ENCODE peak calls at places on chromosomes 7 and 10, in nine cellular contexts. E is progenitor cell of endocrine pancreas; H is caudate nucleus; T is GM23338; W is AG08395; R is stimulated activated CD4-positive, alpha-beta T cell treated with anti-CD3 and anti-CD28 coated beads, TNF-alpha, amount 100 ng/mL, for 1 hour; P is uterus; U is activated CD4-positive, CD25-positive, alpha-beta regulatory T cell treated with anti-CD3 and anti-CD28 coated beads, Interleukin-2, amount 50 U/mL, for 72 hours; L is activated CD4-positive, alpha-beta T cell treated with anti-CD3 and anti-CD28 coated beads, Interleukin-2, amount 50 U/mL, for 48 hours. J is an unnamed sample.
A peak's percentile ranks its signal among the peaks of the same experiment; 100 is the strongest.

GRCh38 chr7:127158659-127159058 is 94.1 kb downstream of the GRM8 start:
- DNase-seq in E (no peak), H (no peak), T (peak; percentile 67), W (no peak), R (no peak), P (no peak), U (no peak), L (no peak), J (no peak)

GRCh38 chr10:125977206-125977605 is 80.8 kb downstream of the FANK1 start:
- DNase-seq in E (no peak), H (no peak), T (peak; percentile 73), W (no peak), R (no peak), P (no peak), U (no peak), L (no peak), J (no peak)

GRCh38 chr7:70797109-70797514 is 334.8 kb upstream of the GALNT17 start:
- DNase-seq in E (no peak), H (no peak), T (peak; percentile 23), W (peak; percentile 17), R (no peak), P (no peak), U (no peak), L (no peak), J (no peak)

GRCh38 chr7:4479367-4480039 is 202.6 kb upstream of the FOXK1 start:
- DNase-seq in E (no peak), H (peak; percentile 14), T (peak; percentile 94), W (no peak), R (no peak), P (no peak), U (no peak), L (peak; percentile 19), J (peak; percentile 57)

GRCh38 chr7:49001610-49002033 is 77.3 kb downstream of the CDC14C start:
- DNase-seq in E (no peak), H (peak; percentile 13), T (peak; percentile 91), W (no peak), R (no peak), P (no peak), U (no peak), L (peak; percentile 3), J (no peak)

GRCh38 chr10:68869623-68870022 is 31.5 kb upstream of the DDX50 start:
- DNase-seq in E (no peak), H (no peak), T (no peak), W (no peak), R (no peak), P (no peak), U (no peak), L (no peak), J (no peak)

GRCh38 chr10:1128649-1129048 is 72.5 kb downstream of the WDR37 start:
- DNase-seq in E (no peak), H (no peak), T (no peak), W (no peak), R (no peak), P (no peak), U (no peak), L (no peak), J (no peak)

GRCh38 chr7:116317907-116318306 is 107.6 kb downstream of the TES start:
- DNase-seq in E (no peak), H (no peak), T (no peak), W (no peak), R (no peak), P (no peak), U (no peak), L (no peak), J (no peak)

GRCh38 chr7:74452748-74453320 is 872 bp upstream of the GTF2IRD1 start:
- DNase-seq in E (no peak), H (peak; percentile 24), T (no peak), W (peak; percentile 55), R (no peak), P (peak; percentile 77), U (peak; percentile 41), L (peak; percentile 37), J (no peak)

GRCh38 chr7:30468791-30469190 is 9.8 kb downstream of the NOD1 start:
- DNase-seq in E (no peak), H (no peak), T (no peak), W (no peak), R (no peak), P (peak; percentile 57), U (no peak), L (no peak), J (no peak)

GRCh38 chr7:47380325-47381131 is 201.4 kb downstream of the TNS3 start:
- DNase-seq in E (no peak), H (no peak), T (peak; percentile 56), W (no peak), R (no peak), P (no peak), U (no peak), L (no peak), J (no peak)